ENCODE peak calls at places on chromosome 14, in nine cellular contexts. N is progenitor cell of endocrine pancreas, O is fibroblast of lung, V is AG10803, U is PC-3, E is tibial artery, C is heart left ventricle, D is A549, B is PC-9. K is an unnamed sample.

GRCh38 chr14:71525663-71526246 is 406.5 kb upstream of the RGS6 start:
- DNase-seq in N (no peak), E (no peak), O (no peak), D (no peak), C (no peak), V (no peak), B (no peak), U (no peak), K (no peak)

GRCh38 chr14:66610154-66610563 is 102.2 kb downstream of the GPHN start:
- DNase-seq in E (no peak), D (peak), N (no peak), U (peak), C (no peak), O (no peak), B (no peak), V (no peak), K (no peak)

GRCh38 chr14:39279515-39279914 is 45.8 kb downstream of the MIA2 start:
- DNase-seq in V (no peak), O (no peak), D (no peak), E (no peak), B (no peak), N (no peak), U (no peak), C (no peak), K (no peak)

GRCh38 chr14:30427846-30428245 is 131.1 kb upstream of the G2E3 start:
- DNase-seq in U (no peak), C (no peak), N (no peak), D (no peak), V (no peak), O (no peak), E (no peak), B (no peak), K (no peak)

GRCh38 chr14:95943699-95944098 is 67.1 kb downstream of the TUNAR start:
- DNase-seq in N (no peak), D (no peak), B (no peak), U (no peak), E (no peak), C (no peak), O (no peak), V (no peak), K (no peak)

GRCh38 chr14:80456200-80456599 is 244.9 kb upstream of the DIO2 start:
- DNase-seq in N (no peak), E (no peak), O (peak), B (no peak), U (peak), D (no peak), V (peak), C (no peak), K (no peak)

GRCh38 chr14:96095581-96096476 is 56.7 kb downstream of the C14orf132 start:
- DNase-seq in E (peak), C (no peak), D (peak), N (no peak), B (peak), U (peak), O (peak), V (peak), K (no peak)

GRCh38 chr14:72513994-72514659 is 379.8 kb downstream of the DPF3 start:
- DNase-seq in U (peak), V (peak), C (no peak), N (no peak), E (no peak), B (no peak), D (peak), O (peak), K (no peak)

GRCh38 chr14:34331728-34332623 is 130.1 kb downstream of the SPTSSA start:
- DNase-seq in C (peak), B (peak), U (peak), D (peak), O (peak), N (peak), V (peak), E (no peak), K (peak)

GRCh38 chr14:101191086-101191881 is 287.8 kb upstream of the RTL1 start:
- DNase-seq in O (no peak), U (no peak), E (no peak), V (no peak), B (no peak), C (no peak), N (no peak), D (no peak), K (peak)

GRCh38 chr14:27427796-27428195 is 830.0 kb upstream of the NOVA1 start:
- DNase-seq in U (peak), N (no peak), C (no peak), O (peak), E (no peak), B (peak), V (peak), D (peak), K (no peak)

GRCh38 chr14:59503256-59503655 is 18.9 kb downstream of the JKAMP start:
- DNase-seq in N (no peak), B (no peak), D (no peak), E (no peak), V (no peak), C (no peak), O (no peak), U (no peak), K (no peak)

GRCh38 chr14:51335521-51335920 is 95.5 kb downstream of the TMX1 start:
- DNase-seq in D (no peak), B (no peak), U (no peak), O (peak), C (peak), V (peak), E (peak), N (no peak), K (no peak)

GRCh38 chr14:51563560-51563959 is 88.2 kb upstream of the FRMD6 start:
- DNase-seq in V (no peak), D (no peak), B (no peak), C (no peak), N (no peak), E (no peak), O (peak), U (no peak), K (no peak)

GRCh38 chr14:33812181-33812580 is 138.7 kb downstream of the EGLN3 start:
- DNase-seq in N (no peak), C (no peak), V (no peak), E (no peak), D (no peak), O (no peak), B (no peak), U (no peak), K (no peak)

GRCh38 chr14:104930526-104931322 is 6.0 kb downstream of the PLD4 start:
- DNase-seq in E (no peak), V (no peak), D (no peak), C (no peak), N (no peak), U (no peak), B (no peak), O (no peak), K (no peak)

GRCh38 chr14:61358812-61359211 is 37.4 kb downstream of the PRKCH start:
- DNase-seq in U (no peak), E (no peak), C (no peak), N (no peak), D (no peak), V (no peak), O (no peak), B (no peak), K (no peak)

GRCh38 chr14:61364243-61364642 is 42.9 kb downstream of the PRKCH start:
- DNase-seq in D (no peak), O (no peak), U (no peak), C (no peak), B (no peak), E (no peak), N (no peak), V (no peak), K (no peak)

GRCh38 chr14:61360796-61361526 is 39.6 kb downstream of the PRKCH start:
- DNase-seq in E (no peak), C (no peak), N (no peak), V (no peak), B (no peak), D (no peak), O (no peak), U (peak), K (no peak)

GRCh38 chr14:61365667-61366194 is 44.4 kb downstream of the PRKCH start:
- DNase-seq in N (no peak), B (no peak), D (no peak), V (no peak), O (no peak), U (no peak), E (no peak), C (no peak), K (no peak)

GRCh38 chr14:61362072-61362750 is 40.8 kb downstream of the PRKCH start:
- DNase-seq in B (peak), N (no peak), V (no peak), U (peak), C (no peak), E (no peak), D (no peak), O (no peak), K (no peak)
- TF ChIP-seq CTCF in B (no peak), N (no peak), V (no peak), U (no peak), C (no peak), E (no peak), D (no peak), O (no peak), K (no peak)

GRCh38 chr14:68468437-68469207 is 324.2 kb downstream of the ZFP36L1 start:
- DNase-seq in V (peak), U (peak), B (peak), D (no peak), E (no peak), C (no peak), N (no peak), O (peak), K (no peak)
- TF ChIP-seq CTCF in V (peak), U (no peak), B (no peak), D (no peak), E (no peak), C (no peak), N (no peak), O (no peak), K (no peak)

GRCh38 chr14:103281496-103282231 is 52.4 kb upstream of the EIF5 start:
- DNase-seq in N (no peak), D (peak), E (no peak), O (peak), U (peak), V (peak), B (peak), C (peak), K (no peak)
- TF ChIP-seq CTCF in N (peak), D (peak), E (no peak), O (peak), U (peak), V (peak), B (peak), C (peak), K (no peak)

GRCh38 chr14:55963295-55963694 is 154.9 kb upstream of the PELI2 start:
- DNase-seq in B (no peak), C (no peak), O (no peak), V (no peak), U (no peak), E (no peak), D (no peak), N (no peak), K (no peak)

GRCh38 chr14:55955175-55955574 is 163.0 kb upstream of the PELI2 start:
- DNase-seq in C (no peak), N (no peak), U (peak), B (no peak), E (no peak), V (no peak), D (no peak), O (no peak), K (no peak)

GRCh38 chr14:55954108-55954507 is 164.1 kb upstream of the PELI2 start:
- DNase-seq in N (no peak), V (no peak), E (no peak), B (no peak), U (no peak), C (no peak), D (no peak), O (no peak), K (no peak)

DNA sequence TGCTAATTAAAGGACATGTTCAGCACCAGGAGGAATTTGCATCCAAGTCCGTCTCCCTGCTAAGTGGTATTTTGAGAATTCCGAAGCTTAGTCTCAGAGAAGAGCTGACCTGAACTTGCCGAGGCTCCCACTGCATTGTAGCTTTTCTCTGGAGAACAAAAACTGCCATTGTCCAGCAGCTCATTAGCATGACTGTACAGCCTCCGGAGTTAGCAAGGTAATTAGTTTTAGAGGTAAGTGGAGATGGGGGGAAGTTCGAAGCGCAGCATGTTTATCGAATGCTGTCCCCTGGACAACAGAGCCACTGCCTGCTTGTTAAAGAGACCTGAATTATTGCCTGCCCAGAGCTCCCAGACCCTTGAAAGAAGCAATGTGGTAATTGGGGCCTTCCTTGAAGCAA is 160.3 kb upstream of the PELI2 start:
- DNase-seq in U (no peak), D (no peak), O (peak), N (no peak), B (no peak), V (no peak), C (no peak), E (no peak), K (no peak)
- TF ChIP-seq CTCF in U (no peak), D (no peak), O (no peak), N (no peak), B (no peak), V (no peak), C (no peak), E (no peak), K (no peak)

GRCh38 chr14:46325157-46325556 is 326.4 kb downstream of the RPL10L start:
- DNase-seq in B (no peak), C (no peak), N (no peak), U (no peak), E (no peak), V (no peak), D (no peak), O (no peak), K (no peak)
- TF ChIP-seq CTCF in B (no peak), C (no peak), N (no peak), U (no peak), E (no peak), V (no peak), D (no peak), O (no peak), K (no peak)

GRCh38 chr14:92458959-92459478 is 54.6 kb upstream of the RIN3 start:
- DNase-seq in O (no peak), V (no peak), D (no peak), C (no peak), E (no peak), N (no peak), U (no peak), B (no peak), K (no peak)

GRCh38 chr14:92455231-92455630 is 58.4 kb upstream of the RIN3 start:
- DNase-seq in N (no peak), V (no peak), U (no peak), C (no peak), B (no peak), D (no peak), E (no peak), O (no peak), K (no peak)

GRCh38 chr14:92458136-92458958 is 55.2 kb upstream of the RIN3 start:
- DNase-seq in U (no peak), O (no peak), C (no peak), B (no peak), N (no peak), V (no peak), E (no peak), D (no peak), K (no peak)

GRCh38 chr14:92456215-92457017 is 57.2 kb upstream of the RIN3 start:
- DNase-seq in N (peak), B (peak), U (peak), V (peak), E (no peak), D (peak), C (peak), O (peak), K (no peak)

GRCh38 chr14:92457018-92457565 is 56.5 kb upstream of the RIN3 start:
- DNase-seq in U (no peak), E (no peak), D (no peak), O (no peak), V (no peak), B (no peak), C (no peak), N (no peak), K (no peak)
- TF ChIP-seq CTCF in U (no peak), E (no peak), D (no peak), O (no peak), V (no peak), B (peak), C (no peak), N (peak), K (no peak)

DNA sequence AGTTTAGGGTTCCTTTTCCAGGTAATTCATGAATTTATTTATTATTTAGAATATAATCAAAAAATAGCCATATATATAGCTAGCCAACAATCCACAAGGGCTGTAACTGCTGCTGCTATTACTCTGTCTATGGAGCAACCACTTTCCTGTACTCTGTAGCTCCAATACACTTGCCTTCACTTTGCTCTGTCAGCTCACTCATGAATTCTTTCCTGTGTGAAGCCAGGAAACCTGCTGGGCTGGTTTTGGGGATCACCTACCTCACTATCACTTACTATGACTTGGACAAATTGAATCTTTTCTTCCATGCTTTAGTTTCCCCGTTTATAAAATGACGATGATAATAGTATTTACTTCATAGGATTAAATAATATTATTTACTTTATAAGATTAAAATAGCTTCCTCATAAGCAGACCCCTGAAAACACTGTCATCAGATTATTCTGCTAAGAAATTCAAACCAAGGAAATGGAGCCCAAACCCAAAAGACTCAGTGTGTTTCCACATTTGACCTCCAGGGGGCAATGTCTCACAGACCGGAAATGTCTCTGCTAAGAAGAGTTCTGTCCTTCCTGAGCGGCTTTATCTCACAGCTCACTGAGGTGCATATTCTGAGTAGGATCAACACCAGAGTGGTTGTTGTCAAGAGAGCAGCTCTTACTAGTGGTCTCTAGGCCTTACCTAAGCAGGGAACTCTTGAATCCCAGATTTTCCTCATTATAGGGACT is 457.1 kb downstream of the DAD1 start:
- DNase-seq in E (no peak), D (peak), C (no peak), B (no peak), U (peak), O (no peak), V (no peak), N (no peak), K (no peak)
- TF ChIP-seq CTCF in E (no peak), D (no peak), C (no peak), B (peak), U (peak), O (peak), V (peak), N (peak), K (no peak)